ENCODE peak calls at places on chromosome 12, in four cellular contexts. B is GM12891, W is GM12878, Y is K562. H is an unnamed sample.

GRCh38 chr12:131076277-131076676 is 122.6 kb downstream of the ADGRD1 start:
- DNase-seq in B (no peak), Y (no peak), W (no peak), H (no peak)

GRCh38 chr12:87491089-87491488 is 538.1 kb downstream of the C12orf50 start:
- DNase-seq in W (no peak), B (no peak), Y (no peak), H (no peak)

GRCh38 chr12:132689227-132689626 is 1.8 kb downstream of the PXMP2 start:
- DNase-seq in Y (no peak), W (no peak), B (no peak), H (no peak)

GRCh38 chr12:27549231-27549800 is 25.3 kb downstream of the PPFIBP1 start:
- DNase-seq in B (no peak), W (no peak), Y (no peak), H (no peak)

GRCh38 chr12:14700935-14701334 is 4.5 kb upstream of the GUCY2C start:
- DNase-seq in Y (no peak), W (no peak), B (no peak), H (no peak)

GRCh38 chr12:107560906-107561285 is 124.7 kb upstream of the PWP1 start:
- DNase-seq in Y (no peak), W (no peak), B (no peak), H (no peak)

GRCh38 chr12:1536817-1537216 is 57.6 kb downstream of the FBXL14 start:
- DNase-seq in B (no peak), Y (no peak), W (no peak), H (no peak)

GRCh38 chr12:32650508-32650907 is 28.6 kb upstream of the DNM1L start:
- DNase-seq in W (no peak), Y (no peak), B (no peak), H (no peak)

GRCh38 chr12:103561174-103561573 is 25.9 kb upstream of the STAB2 start:
- DNase-seq in B (no peak), W (no peak), Y (no peak), H (no peak)

GRCh38 chr12:123431951-123432886 is 4.3 kb downstream of the RILPL2 start:
- DNase-seq in W (no peak), B (no peak), Y (no peak), H (no peak)

GRCh38 chr12:111436266-111436665 is 30.5 kb downstream of the SH2B3 start:
- DNase-seq in W (no peak), Y (no peak), B (no peak), H (no peak)

GRCh38 chr12:53047221-53048032 is 2.4 kb upstream of the TNS2 start:
- DNase-seq in Y (peak; percentile 80), W (no peak), B (peak; percentile 81), H (peak; percentile 50)

GRCh38 chr12:91171475-91171874 is 11.1 kb downstream of the DCN start:
- DNase-seq in W (no peak), Y (no peak), B (no peak), H (no peak)

GRCh38 chr12:101051901-101052550 is 158.0 kb downstream of the SLC5A8 start:
- DNase-seq in W (no peak), Y (no peak), B (no peak), H (no peak)

GRCh38 chr12:69935651-69936100 is 110.6 kb downstream of the MYRFL start:
- DNase-seq in Y (peak; percentile 15), W (no peak), B (no peak), H (no peak)

GRCh38 chr12:102216086-102216691 is 18.6 kb upstream of the PMCH start:
- DNase-seq in W (no peak), B (no peak), Y (peak; percentile 16), H (no peak)

GRCh38 chr12:9741726-9742125 is 8.8 kb upstream of the CLECL1 start:
- DNase-seq in W (peak; percentile 89), B (no peak), Y (no peak), H (no peak)

GRCh38 chr12:4112734-4113396 is 160.7 kb upstream of the CCND2 start:
- DNase-seq in B (no peak), Y (no peak), W (no peak), H (no peak)

GRCh38 chr12:4111010-4111409 is 162.6 kb upstream of the CCND2 start:
- DNase-seq in Y (no peak), W (no peak), B (no peak), H (no peak)

GRCh38 chr12:4114986-4115385 is 158.6 kb upstream of the CCND2 start:
- DNase-seq in B (no peak), W (no peak), Y (peak; percentile 14), H (no peak)

GRCh38 chr12:4109826-4110225 is 163.7 kb upstream of the CCND2 start:
- DNase-seq in Y (no peak), B (no peak), W (no peak), H (no peak)

GRCh38 chr12:4112290-4112689 is 161.3 kb upstream of the CCND2 start:
- DNase-seq in Y (no peak), B (no peak), W (peak; percentile 53), H (no peak)
- TF ChIP-seq SPI1 in Y (no peak), B (no peak), W (no peak), H (no peak)

DNA sequence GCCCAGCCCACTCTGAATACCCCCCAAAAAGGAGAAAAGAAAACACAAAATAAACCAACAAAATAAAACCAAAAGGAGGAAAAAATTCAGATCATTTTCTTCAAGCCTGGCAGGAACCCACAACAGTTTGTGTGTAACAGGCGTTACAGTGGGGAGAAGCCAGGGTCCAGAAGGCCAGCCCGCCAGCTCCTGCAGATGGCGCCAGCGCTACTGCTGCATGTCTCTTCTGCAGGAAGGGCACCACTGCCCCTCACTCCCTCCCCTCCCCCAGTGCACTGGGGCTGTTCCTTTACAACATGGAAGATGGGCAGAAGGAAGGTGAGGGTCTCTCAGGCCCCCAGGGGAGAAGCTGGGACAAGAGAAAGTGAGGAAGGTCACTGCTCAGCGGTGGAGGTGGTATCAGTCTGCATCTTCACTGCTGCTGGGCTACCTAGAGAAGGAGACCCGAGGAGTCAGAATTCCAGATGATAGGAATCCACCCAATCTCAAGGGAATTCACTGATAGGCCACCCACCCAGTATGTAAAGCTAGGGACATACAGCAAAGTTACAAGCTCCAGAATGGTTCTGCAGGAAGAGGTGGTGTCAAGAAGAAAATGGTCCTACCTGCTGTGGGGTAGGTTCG is 2.3 kb upstream of the NOP2 start:
- DNase-seq in W (no peak), Y (peak; percentile 58), B (no peak), H (peak; percentile 63)
- TF ChIP-seq SPI1 in W (no peak), Y (no peak), B (no peak), H (no peak)

DNA sequence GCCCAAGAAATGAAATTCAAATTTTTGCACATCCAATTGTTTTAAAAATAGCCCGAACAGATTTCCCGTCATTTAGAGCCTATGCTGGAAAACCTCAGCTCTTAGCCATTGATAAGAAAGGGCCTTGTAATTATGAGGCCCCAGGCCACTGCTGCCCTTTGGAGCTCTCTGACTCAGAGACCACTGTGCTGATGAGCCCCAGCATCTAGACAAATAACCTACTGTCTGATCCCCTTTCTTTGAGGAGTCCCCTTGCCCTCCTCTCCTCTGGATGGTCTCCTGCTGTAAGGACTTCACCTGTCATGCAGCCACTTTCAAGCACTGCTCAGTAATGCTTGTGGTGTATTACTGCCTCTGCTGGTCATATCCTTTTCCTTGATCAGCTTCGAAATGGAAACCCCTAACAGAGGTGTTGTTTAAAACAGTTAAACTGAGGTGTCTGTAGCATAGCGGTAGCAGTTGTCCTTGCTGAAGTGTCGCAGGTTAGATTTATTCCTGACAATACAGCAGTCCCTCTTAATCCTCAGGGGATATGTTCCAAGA is 159.9 kb upstream of the SRRM4 start:
- DNase-seq in W (no peak), Y (no peak), B (no peak), H (no peak)
- TF ChIP-seq SPI1 in W (no peak), Y (no peak), B (no peak), H (no peak)

DNA sequence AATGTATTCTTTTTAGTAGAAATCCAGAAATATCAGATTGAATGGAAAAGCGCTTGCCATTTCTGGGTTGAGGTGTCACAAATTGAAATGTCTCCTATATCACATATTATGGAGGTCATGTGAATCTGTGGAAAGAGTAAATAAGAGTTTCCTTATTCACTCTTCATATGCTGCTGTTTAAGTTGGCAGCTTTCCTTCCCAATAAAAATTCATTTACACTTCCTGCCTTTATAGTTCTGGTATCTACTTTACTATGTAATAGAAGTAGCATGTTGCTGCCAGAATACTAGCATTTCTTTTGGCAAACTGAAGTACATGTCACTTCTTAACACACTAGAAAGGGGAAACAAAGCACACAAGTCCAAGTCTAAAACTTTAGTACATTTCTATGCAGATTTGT is 60.8 kb downstream of the SDR9C7 start:
- DNase-seq in W (no peak), B (no peak), Y (no peak), H (no peak)
- TF ChIP-seq SPI1 in W (no peak), B (no peak), Y (no peak), H (no peak)

H was measured in HL-60.